ENCODE peak calls at places on chromosome 2, in eight cellular contexts. One of them, this sample, is unnamed.

GRCh38 chr2:130869441-130870160 is 32.9 kb downstream of the ARHGEF4 start:
- DNase-seq in NCI-H1092: no peak
- DNase-seq in NCI-H1417 treated with DMSO at 0.1 percent for 48 hours: no peak
- DNase-seq in activated T-cell treated with anti-CD3 and anti-CD28 coated beads, Interleukin-2, amount 50 U/mL, for 24 hours: no peak
- DNase-seq in islet precursor cell: peak
- DNase-seq in nucleus accumbens: peak
- DNase-seq in CD8-positive, alpha-beta memory T cell: no peak
- DNase-seq in mesenteric fat pad: peak
- DNase-seq in this sample: peak

GRCh38 chr2:201795608-201796477 is 10.5 kb upstream of the CDK15 start:
- DNase-seq in NCI-H1092: no peak
- DNase-seq in NCI-H1417 treated with DMSO at 0.1 percent for 48 hours: no peak
- DNase-seq in activated T-cell treated with anti-CD3 and anti-CD28 coated beads, Interleukin-2, amount 50 U/mL, for 24 hours: no peak
- DNase-seq in islet precursor cell: peak
- DNase-seq in nucleus accumbens: peak
- DNase-seq in CD8-positive, alpha-beta memory T cell: no peak
- DNase-seq in mesenteric fat pad: no peak
- DNase-seq in this sample: peak

GRCh38 chr2:112152476-112153178 is 14.4 kb downstream of the FBLN7 start:
- DNase-seq in NCI-H1092: no peak
- DNase-seq in NCI-H1417 treated with DMSO at 0.1 percent for 48 hours: no peak
- DNase-seq in activated T-cell treated with anti-CD3 and anti-CD28 coated beads, Interleukin-2, amount 50 U/mL, for 24 hours: no peak
- DNase-seq in islet precursor cell: no peak
- DNase-seq in nucleus accumbens: no peak
- DNase-seq in CD8-positive, alpha-beta memory T cell: no peak
- DNase-seq in mesenteric fat pad: peak
- DNase-seq in this sample: peak

GRCh38 chr2:216235896-216236295 is 126.7 kb downstream of the XRCC5 start:
- DNase-seq in NCI-H1092: no peak
- DNase-seq in NCI-H1417 treated with DMSO at 0.1 percent for 48 hours: no peak
- DNase-seq in activated T-cell treated with anti-CD3 and anti-CD28 coated beads, Interleukin-2, amount 50 U/mL, for 24 hours: no peak
- DNase-seq in islet precursor cell: no peak
- DNase-seq in nucleus accumbens: no peak
- DNase-seq in CD8-positive, alpha-beta memory T cell: no peak
- DNase-seq in mesenteric fat pad: no peak
- DNase-seq in this sample: no peak

GRCh38 chr2:8684421-8684884 is 2.6 kb downstream of the ID2 start:
- DNase-seq in NCI-H1092: no peak
- DNase-seq in NCI-H1417 treated with DMSO at 0.1 percent for 48 hours: no peak
- DNase-seq in activated T-cell treated with anti-CD3 and anti-CD28 coated beads, Interleukin-2, amount 50 U/mL, for 24 hours: peak
- DNase-seq in islet precursor cell: peak
- DNase-seq in nucleus accumbens: peak
- DNase-seq in CD8-positive, alpha-beta memory T cell: peak
- DNase-seq in mesenteric fat pad: no peak
- DNase-seq in this sample: peak

GRCh38 chr2:201909348-201909747 is 103.0 kb downstream of the CDK15 start:
- DNase-seq in NCI-H1092: no peak
- DNase-seq in NCI-H1417 treated with DMSO at 0.1 percent for 48 hours: no peak
- DNase-seq in activated T-cell treated with anti-CD3 and anti-CD28 coated beads, Interleukin-2, amount 50 U/mL, for 24 hours: no peak
- DNase-seq in islet precursor cell: no peak
- DNase-seq in nucleus accumbens: no peak
- DNase-seq in CD8-positive, alpha-beta memory T cell: no peak
- DNase-seq in mesenteric fat pad: no peak
- DNase-seq in this sample: no peak

GRCh38 chr2:97936199-97936598 is 59.5 kb downstream of the TMEM131 start:
- DNase-seq in NCI-H1092: peak
- DNase-seq in NCI-H1417 treated with DMSO at 0.1 percent for 48 hours: peak
- DNase-seq in activated T-cell treated with anti-CD3 and anti-CD28 coated beads, Interleukin-2, amount 50 U/mL, for 24 hours: no peak
- DNase-seq in islet precursor cell: peak
- DNase-seq in nucleus accumbens: no peak
- DNase-seq in CD8-positive, alpha-beta memory T cell: no peak
- DNase-seq in mesenteric fat pad: no peak
- DNase-seq in this sample: peak

GRCh38 chr2:37585295-37585908 is 86.0 kb downstream of the CDC42EP3 start:
- DNase-seq in NCI-H1092: no peak
- DNase-seq in NCI-H1417 treated with DMSO at 0.1 percent for 48 hours: no peak
- DNase-seq in activated T-cell treated with anti-CD3 and anti-CD28 coated beads, Interleukin-2, amount 50 U/mL, for 24 hours: peak
- DNase-seq in islet precursor cell: peak
- DNase-seq in nucleus accumbens: no peak
- DNase-seq in CD8-positive, alpha-beta memory T cell: no peak
- DNase-seq in mesenteric fat pad: no peak
- DNase-seq in this sample: no peak

GRCh38 chr2:64767670-64768425 is 114.1 kb upstream of the SERTAD2 start:
- DNase-seq in NCI-H1092: peak
- DNase-seq in NCI-H1417 treated with DMSO at 0.1 percent for 48 hours: peak
- DNase-seq in activated T-cell treated with anti-CD3 and anti-CD28 coated beads, Interleukin-2, amount 50 U/mL, for 24 hours: peak
- DNase-seq in islet precursor cell: peak
- DNase-seq in nucleus accumbens: peak
- DNase-seq in CD8-positive, alpha-beta memory T cell: peak
- DNase-seq in mesenteric fat pad: peak
- DNase-seq in this sample: peak

GRCh38 chr2:127193948-127194267 is 26.2 kb downstream of the CYP27C1 start:
- DNase-seq in NCI-H1092: no peak
- DNase-seq in NCI-H1417 treated with DMSO at 0.1 percent for 48 hours: no peak
- DNase-seq in activated T-cell treated with anti-CD3 and anti-CD28 coated beads, Interleukin-2, amount 50 U/mL, for 24 hours: no peak
- DNase-seq in islet precursor cell: no peak
- DNase-seq in nucleus accumbens: no peak
- DNase-seq in CD8-positive, alpha-beta memory T cell: no peak
- DNase-seq in mesenteric fat pad: no peak
- DNase-seq in this sample: no peak

GRCh38 chr2:161250864-161251436 is 57.3 kb upstream of the PSMD14 start:
- DNase-seq in NCI-H1092: peak
- DNase-seq in NCI-H1417 treated with DMSO at 0.1 percent for 48 hours: no peak
- DNase-seq in activated T-cell treated with anti-CD3 and anti-CD28 coated beads, Interleukin-2, amount 50 U/mL, for 24 hours: no peak
- DNase-seq in islet precursor cell: no peak
- DNase-seq in nucleus accumbens: no peak
- DNase-seq in CD8-positive, alpha-beta memory T cell: peak
- DNase-seq in mesenteric fat pad: no peak
- DNase-seq in this sample: peak

GRCh38 chr2:54522624-54523281 is 66.6 kb downstream of the SPTBN1 start:
- DNase-seq in NCI-H1092: peak
- DNase-seq in NCI-H1417 treated with DMSO at 0.1 percent for 48 hours: peak
- DNase-seq in activated T-cell treated with anti-CD3 and anti-CD28 coated beads, Interleukin-2, amount 50 U/mL, for 24 hours: peak
- DNase-seq in islet precursor cell: peak
- DNase-seq in nucleus accumbens: no peak
- DNase-seq in CD8-positive, alpha-beta memory T cell: peak
- DNase-seq in mesenteric fat pad: no peak
- DNase-seq in this sample: peak

GRCh38 chr2:169361706-169362345 is 508 bp downstream of the LRP2 start:
- DNase-seq in NCI-H1092: no peak
- DNase-seq in NCI-H1417 treated with DMSO at 0.1 percent for 48 hours: no peak
- DNase-seq in activated T-cell treated with anti-CD3 and anti-CD28 coated beads, Interleukin-2, amount 50 U/mL, for 24 hours: peak
- DNase-seq in islet precursor cell: peak
- DNase-seq in nucleus accumbens: no peak
- DNase-seq in CD8-positive, alpha-beta memory T cell: no peak
- DNase-seq in mesenteric fat pad: no peak
- DNase-seq in this sample: peak

GRCh38 chr2:173048530-173048900 is 27.1 kb upstream of the MAP3K20 start:
- DNase-seq in NCI-H1092: no peak
- DNase-seq in NCI-H1417 treated with DMSO at 0.1 percent for 48 hours: no peak
- DNase-seq in activated T-cell treated with anti-CD3 and anti-CD28 coated beads, Interleukin-2, amount 50 U/mL, for 24 hours: no peak
- DNase-seq in islet precursor cell: no peak
- DNase-seq in nucleus accumbens: no peak
- DNase-seq in CD8-positive, alpha-beta memory T cell: no peak
- DNase-seq in mesenteric fat pad: no peak
- DNase-seq in this sample: no peak

GRCh38 chr2:100980046-100980445 is 22.0 kb upstream of the RPL31 start:
- DNase-seq in NCI-H1092: no peak
- DNase-seq in NCI-H1417 treated with DMSO at 0.1 percent for 48 hours: no peak
- DNase-seq in activated T-cell treated with anti-CD3 and anti-CD28 coated beads, Interleukin-2, amount 50 U/mL, for 24 hours: no peak
- DNase-seq in islet precursor cell: no peak
- DNase-seq in nucleus accumbens: no peak
- DNase-seq in CD8-positive, alpha-beta memory T cell: no peak
- DNase-seq in mesenteric fat pad: peak
- DNase-seq in this sample: no peak

GRCh38 chr2:229376866-229377265 is 105.8 kb upstream of the PID1 start:
- DNase-seq in NCI-H1092: no peak
- DNase-seq in NCI-H1417 treated with DMSO at 0.1 percent for 48 hours: no peak
- DNase-seq in activated T-cell treated with anti-CD3 and anti-CD28 coated beads, Interleukin-2, amount 50 U/mL, for 24 hours: no peak
- DNase-seq in islet precursor cell: no peak
- DNase-seq in nucleus accumbens: no peak
- DNase-seq in CD8-positive, alpha-beta memory T cell: no peak
- DNase-seq in mesenteric fat pad: no peak
- DNase-seq in this sample: no peak